ENCODE peak calls at places on chromosomes 1 and 21, in seven cellular contexts. R is mammary epithelial cell, E is prostate gland, T is spleen, K is right atrium auricular region, W is fibroblast of lung, B is pancreas. P is an unnamed sample. For H3K36me3 and H3K4me1, the result is how much of the 10 kb centered on the place peaks cover.

GRCh38 chr1:94795321-94795899 is 24.7 kb upstream of the SLC44A3 start:
- DNase-seq in R (no peak), E (no peak), T (no peak), K (no peak), W (no peak), B (no peak), P (no peak)

GRCh38 chr1:117652421-117652820 is 46.6 kb downstream of the TENT5C start:
- DNase-seq in R (no peak), E (no peak), T (no peak), K (no peak), W (no peak), B (no peak), P (no peak)

GRCh38 chr21:45303751-45304150 is 16.1 kb upstream of the POFUT2 start:
- DNase-seq in R (no peak), E (no peak), T (peak), K (no peak), W (no peak), B (no peak), P (peak)

GRCh38 chr1:182588460-182589396 is at the start of gene RNASEL:
- DNase-seq in R (peak), E (peak), T (peak), K (peak), W (peak), B (peak), P (peak)

GRCh38 chr1:235597867-235598553 is 51.6 kb downstream of the GNG4 start:
- DNase-seq in R (peak), E (no peak), T (peak), K (no peak), W (peak), B (no peak), P (peak)

GRCh38 chr1:228867951-228868730 is 132.9 kb downstream of the RHOU start:
- DNase-seq in R (no peak), E (no peak), T (no peak), K (no peak), W (no peak), B (no peak), P (no peak)

GRCh38 chr1:99004270-99005141 is at the start of gene PLPPR5:
- DNase-seq in R (no peak), E (no peak), T (peak), K (no peak), W (peak), B (no peak), P (peak)

GRCh38 chr1:25435315-25436103 is 4.8 kb downstream of the MACO1 start:
- DNase-seq in R (peak), E (peak), T (no peak), K (no peak), W (no peak), B (no peak), P (no peak)

GRCh38 chr1:150544204-150544603 is 5.0 kb upstream of the ADAMTSL4 start:
- DNase-seq in R (no peak), E (no peak), T (no peak), K (no peak), W (no peak), B (no peak), P (no peak)

GRCh38 chr1:154320882-154321608 is at the start of gene AQP10:
- DNase-seq in R (peak), E (no peak), T (no peak), K (no peak), W (peak), B (no peak), P (no peak)

GRCh38 chr1:55559111-55559510 is 343.9 kb upstream of the USP24 start:
- DNase-seq in R (no peak), E (no peak), T (no peak), K (no peak), W (no peak), B (no peak), P (no peak)

GRCh38 chr21:15197696-15198095 is 132.9 kb upstream of the NRIP1 start:
- DNase-seq in R (no peak), E (no peak), T (no peak), K (no peak), W (peak), B (no peak), P (no peak)

GRCh38 chr1:52403566-52404115 is 582 bp downstream of the ORC1 start:
- DNase-seq in R (peak), E (no peak), T (no peak), K (no peak), W (peak), B (no peak), P (no peak)

GRCh38 chr1:46369542-46370213 is 24.4 kb upstream of the FAAH start:
- DNase-seq in R (no peak), E (no peak), T (no peak), K (no peak), W (no peak), B (no peak), P (no peak)

GRCh38 chr1:7266561-7266960 is 481.3 kb downstream of the CAMTA1 start:
- DNase-seq in R (no peak), E (no peak), T (no peak), K (no peak), W (no peak), B (no peak), P (no peak)

GRCh38 chr21:26966978-26967913 is at the start of gene ADAMTS5:
- DNase-seq in R (peak), E (peak), T (peak), K (peak), W (peak), B (no peak), P (peak)

GRCh38 chr21:36959020-36959835 is 7.2 kb downstream of the HLCS start:
- DNase-seq in R (no peak), E (no peak), T (no peak), K (no peak), W (no peak), B (no peak), P (no peak)

GRCh38 chr1:227778401-227778947 is 37.0 kb upstream of the PRSS38 start:
- DNase-seq in R (no peak), E (no peak), T (no peak), K (no peak), W (peak), B (no peak), P (no peak)

GRCh38 chr1:172545349-172546004 is 12.5 kb downstream of the SUCO start:
- DNase-seq in R (no peak), E (no peak), T (no peak), K (no peak), W (no peak), B (no peak), P (no peak)

GRCh38 chr1:203346060-203346754 is 4.7 kb downstream of the FMOD start:
- DNase-seq in R (no peak), E (no peak), T (no peak), K (no peak), W (no peak), B (no peak), P (no peak)

GRCh38 chr1:61776091-61776490 is 33.8 kb downstream of the PATJ start:
- DNase-seq in R (no peak), E (no peak), T (no peak), K (no peak), W (no peak), B (no peak), P (no peak)

GRCh38 chr1:227764019-227764391 is 28.8 kb downstream of the SNAP47 start:
- DNase-seq in R (peak), E (no peak), T (no peak), K (no peak), W (peak), B (no peak), P (no peak)

GRCh38 chr1:112687361-112687760 is 12.9 kb downstream of the MOV10 start:
- DNase-seq in R (peak), E (peak), T (no peak), K (no peak), W (no peak), B (no peak), P (no peak)

GRCh38 chr1:92446990-92447681 is 39.6 kb downstream of the GFI1 start:
- DNase-seq in R (peak), E (no peak), T (no peak), K (no peak), W (peak), B (no peak), P (no peak)

GRCh38 chr1:77976433-77977076 is 2.3 kb downstream of the FUBP1 start:
- DNase-seq in R (no peak), E (no peak), T (no peak), K (no peak), W (no peak), B (no peak), P (no peak)

GRCh38 chr1:3695326-3696217 is 43.3 kb downstream of the TP73 start:
- DNase-seq in R (no peak), E (no peak), T (peak), K (no peak), W (peak), B (peak), P (peak)

GRCh38 chr1:221753828-221754188 is 11.9 kb upstream of the DUSP10 start:
- DNase-seq in R (no peak), E (no peak), T (no peak), K (no peak), W (no peak), B (no peak), P (no peak)

GRCh38 chr1:187509091-187509490 is 680.3 kb downstream of the PLA2G4A start:
- DNase-seq in R (no peak), E (no peak), T (no peak), K (no peak), W (peak), B (no peak), P (no peak)

GRCh38 chr1:172292840-172293239 is 127.6 kb upstream of the C1orf105 start:
- DNase-seq in R (no peak), E (no peak), T (no peak), K (no peak), W (peak), B (no peak), P (no peak)

GRCh38 chr1:150311762-150312161 is 9.6 kb upstream of the PRPF3 start:
- DNase-seq in R (no peak), E (no peak), T (no peak), K (no peak), W (no peak), B (no peak), P (no peak)

GRCh38 chr1:153770812-153771211 is 4.4 kb upstream of the SLC27A3 start:
- DNase-seq in R (no peak), E (no peak), T (peak), K (no peak), W (no peak), B (no peak), P (no peak)

GRCh38 chr1:28287315-28287714 is 28.0 kb downstream of the SESN2 start:
- DNase-seq in R (peak), E (no peak), T (no peak), K (no peak), W (no peak), B (no peak), P (no peak)

GRCh38 chr1:76465030-76465429 is 390.5 kb downstream of the ST6GALNAC3 start:
- DNase-seq in R (peak), E (no peak), T (no peak), K (no peak), W (peak), B (no peak), P (no peak)

GRCh38 chr21:36104306-36105300 is 30.3 kb upstream of the CBR3 start:
- DNase-seq in R (peak), E (no peak), T (peak), K (no peak), W (peak), B (peak), P (no peak)

GRCh38 chr1:167890400-167890799 is 23.5 kb downstream of the ADCY10 start:
- DNase-seq in R (no peak), E (no peak), T (no peak), K (no peak), W (no peak), B (no peak), P (no peak)

GRCh38 chr1:171794085-171794484 is 12.6 kb downstream of the METTL13 start:
- DNase-seq in R (peak), E (no peak), T (no peak), K (no peak), W (peak), B (no peak), P (no peak)

DNA sequence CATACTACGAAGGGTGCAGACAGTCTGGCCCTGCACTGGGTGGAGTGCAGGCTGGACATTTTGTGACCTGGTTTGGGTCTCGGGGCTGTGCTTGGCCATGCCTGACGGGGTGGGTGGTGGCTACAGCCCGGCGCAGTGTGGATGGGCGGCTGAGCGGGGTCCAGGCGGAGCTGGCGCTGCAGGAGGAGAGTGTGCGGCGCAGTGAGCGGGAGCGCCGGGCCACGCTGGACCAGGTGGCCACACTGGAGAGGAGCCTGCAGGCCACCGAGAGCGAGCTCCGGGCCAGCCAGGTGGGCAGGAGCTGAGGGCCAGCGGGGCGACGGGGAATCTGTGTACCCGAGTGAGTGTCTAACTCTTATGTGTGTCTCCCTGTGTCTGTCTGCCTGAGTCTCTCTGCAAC is 14.1 kb downstream of the MFAP2 start:
- DNase-seq in R (no peak), E (no peak), T (no peak), K (no peak), W (no peak), B (no peak), P (no peak)
- H3K36me3 ChIP-seq in R (under half), E (under half), T (under half), K (under half), W (under half), B (under half), P (under half)

DNA sequence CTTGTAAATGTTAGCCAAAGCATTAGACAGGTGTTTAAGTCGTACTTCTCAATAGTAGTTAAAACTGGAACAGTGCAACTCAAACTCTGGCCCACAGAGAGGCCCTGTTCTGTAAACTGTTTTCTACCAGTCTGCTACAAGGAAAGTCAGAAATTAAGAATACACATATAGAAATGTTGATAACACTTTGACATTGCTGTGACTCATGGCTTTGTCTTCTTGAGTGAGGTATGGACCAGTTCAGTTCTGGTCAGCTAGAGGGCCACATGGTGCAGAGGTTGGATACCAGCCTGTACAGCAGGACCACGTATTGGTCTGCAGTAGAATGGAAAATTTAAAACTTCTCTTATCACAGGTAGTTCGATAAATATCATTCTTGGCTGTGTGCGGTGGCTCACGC is 22.3 kb downstream of the ZBTB8B start:
- DNase-seq in R (no peak), E (no peak), T (no peak), K (no peak), W (no peak), B (no peak), P (no peak)
- H3K27ac ChIP-seq in R (no peak), E (no peak), T (no peak), K (no peak), W (no peak), B (no peak), P (no peak)

GRCh38 chr1:9073148-9073547 is 3.7 kb upstream of the SLC2A5 start:
- DNase-seq in R (no peak), E (no peak), T (no peak), K (no peak), W (no peak), B (no peak), P (no peak)
- H3K4me1 ChIP-seq in R (under half), E (under half), T (half or more), K (under half), W (under half), B (under half), P (under half)

GRCh38 chr1:20644416-20644815 is 11.2 kb downstream of the PINK1 start:
- DNase-seq in R (no peak), E (no peak), T (no peak), K (no peak), W (no peak), B (no peak), P (no peak)

GRCh38 chr1:20645414-20645813 is 12.2 kb downstream of the PINK1 start:
- DNase-seq in R (no peak), E (no peak), T (no peak), K (no peak), W (no peak), B (no peak), P (no peak)

GRCh38 chr1:20652300-20652699 is 8.9 kb downstream of the DDOST start:
- DNase-seq in R (no peak), E (no peak), T (no peak), K (no peak), W (no peak), B (no peak), P (no peak)

GRCh38 chr1:20648946-20649345 is 12.2 kb downstream of the DDOST start:
- DNase-seq in R (no peak), E (no peak), T (no peak), K (no peak), W (no peak), B (no peak), P (no peak)

DNA sequence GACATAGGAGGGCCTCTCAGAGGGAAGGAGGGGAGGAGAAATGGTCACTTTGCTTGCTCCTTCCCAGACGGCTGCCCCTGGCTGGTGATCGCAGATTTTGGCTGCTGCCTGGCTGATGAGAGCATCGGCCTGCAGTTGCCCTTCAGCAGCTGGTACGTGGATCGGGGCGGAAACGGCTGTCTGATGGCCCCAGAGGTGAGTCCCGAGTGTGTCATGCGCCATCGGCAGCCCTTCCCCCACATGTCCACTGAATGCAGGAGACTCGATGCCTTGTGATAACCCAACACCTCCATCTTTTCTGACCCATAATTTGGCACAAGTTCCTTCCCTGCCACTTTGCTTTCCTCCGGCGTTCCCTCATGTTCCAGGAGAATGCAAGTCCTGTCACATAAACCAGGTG is 12.7 kb downstream of the DDOST start:
- DNase-seq in R (no peak), E (no peak), T (no peak), K (no peak), W (no peak), B (no peak), P (no peak)
- H3K36me3 ChIP-seq in R (under half), E (under half), T (half or more), K (half or more), W (under half), B (half or more), P (under half)

GRCh38 chr1:173863224-173864151 is 4.3 kb downstream of the GAS5 start:
- DNase-seq in R (no peak), E (no peak), T (no peak), K (no peak), W (no peak), B (no peak), P (no peak)

GRCh38 chr1:173867141-173867752 is 542 bp downstream of the GAS5 start:
- DNase-seq in R (no peak), E (no peak), T (peak), K (peak), W (no peak), B (no peak), P (peak)

GRCh38 chr1:173864179-173864867 is 3.5 kb downstream of the GAS5 start:
- DNase-seq in R (no peak), E (no peak), T (no peak), K (no peak), W (peak), B (no peak), P (no peak)

GRCh38 chr1:173866462-173866861 is 1.3 kb downstream of the GAS5 start:
- DNase-seq in R (no peak), E (no peak), T (no peak), K (no peak), W (no peak), B (no peak), P (no peak)

GRCh38 chr1:173865468-173866164 is 2.2 kb downstream of the GAS5 start:
- DNase-seq in R (no peak), E (no peak), T (no peak), K (no peak), W (no peak), B (no peak), P (no peak)
- H3K27ac ChIP-seq in R (peak), E (no peak), T (peak), K (no peak), W (no peak), B (no peak), P (peak)